ENCODE peak calls at places on chromosomes 11 and 22, in five cellular contexts. P, H, M, V and Z are unnamed samples.

GRCh38 chr22:33557836-33558235 is 362.4 kb downstream of the LARGE1 start:
- DNase-seq in M (no peak), H (no peak), P (no peak), V (no peak), Z (no peak)

GRCh38 chr11:118820412-118821357 is 29.7 kb upstream of the DDX6 start:
- DNase-seq in V (no peak), P (no peak), M (no peak), H (no peak), Z (no peak)

GRCh38 chr11:97722065-97722464 is 1298.7 kb upstream of the CNTN5 start:
- DNase-seq in H (no peak), V (no peak), P (no peak), M (no peak), Z (no peak)

GRCh38 chr11:11793073-11793472 is 48.7 kb upstream of the USP47 start:
- DNase-seq in V (no peak), P (no peak), M (no peak), H (no peak), Z (no peak)

GRCh38 chr11:68690671-68691401 is 6.5 kb downstream of the GAL start:
- DNase-seq in M (no peak), P (no peak), H (no peak), V (no peak), Z (no peak)

GRCh38 chr22:27930246-27931060 is 11.4 kb upstream of the PITPNB start:
- DNase-seq in M (no peak), P (no peak), H (no peak), V (no peak), Z (no peak)

GRCh38 chr11:57641426-57641825 is 8.3 kb downstream of the YPEL4 start:
- DNase-seq in V (no peak), M (no peak), P (peak), H (peak), Z (peak)

GRCh38 chr11:131609921-131610320 is 239.5 kb downstream of the NTM start:
- DNase-seq in V (no peak), H (no peak), M (no peak), P (no peak), Z (no peak)

GRCh38 chr22:35445933-35446332 is 46.0 kb downstream of the MCM5 start:
- DNase-seq in H (no peak), V (no peak), P (no peak), M (no peak), Z (no peak)

GRCh38 chr11:59172345-59173079 is 580 bp downstream of the DTX4 start:
- DNase-seq in V (no peak), P (no peak), M (peak), H (peak), Z (no peak)

GRCh38 chr22:37416806-37417205 is 10.5 kb downstream of the ELFN2 start:
- DNase-seq in V (no peak), P (peak), H (no peak), M (peak), Z (peak)

GRCh38 chr11:93532285-93532789 is 10.9 kb downstream of the SMCO4 start:
- DNase-seq in P (no peak), V (no peak), M (no peak), H (no peak), Z (no peak)

GRCh38 chr11:10117709-10118341 is 176.2 kb downstream of the SBF2 start:
- DNase-seq in P (no peak), H (no peak), M (no peak), V (no peak), Z (no peak)

GRCh38 chr11:73320786-73321325 is 12.8 kb downstream of the ARHGEF17 start:
- DNase-seq in M (no peak), V (no peak), H (no peak), P (no peak), Z (no peak)

GRCh38 chr22:30041475-30041874 is 38.8 kb upstream of the HORMAD2 start:
- DNase-seq in H (no peak), P (no peak), V (no peak), M (no peak), Z (no peak)

GRCh38 chr22:44685384-44686056 is 16.5 kb upstream of the PRR5 start:
- DNase-seq in M (peak), V (peak), P (peak), H (peak), Z (peak)

GRCh38 chr22:26763633-26764295 is 106.4 kb downstream of the MIAT start:
- DNase-seq in P (peak), H (peak), M (no peak), V (no peak), Z (no peak)

GRCh38 chr11:117557321-117557720 is 229.7 kb downstream of the CEP164 start:
- DNase-seq in P (no peak), M (no peak), V (no peak), H (no peak), Z (no peak)

GRCh38 chr11:105609341-105609781 is 512 bp upstream of the GRIA4 start:
- DNase-seq in V (no peak), P (no peak), M (no peak), H (peak), Z (no peak)

GRCh38 chr11:33320814-33321330 is 63.7 kb downstream of the HIPK3 start:
- DNase-seq in V (no peak), M (no peak), P (no peak), H (no peak), Z (no peak)

GRCh38 chr11:112637046-112637445 is 324.2 kb upstream of the NCAM1 start:
- DNase-seq in H (no peak), M (no peak), P (no peak), V (no peak), Z (no peak)

GRCh38 chr11:85947431-85948272 is 92.5 kb downstream of the CCDC83 start:
- DNase-seq in P (no peak), H (no peak), M (peak), V (no peak), Z (no peak)

GRCh38 chr11:118672865-118673264 is 6.6 kb downstream of the TREH start:
- DNase-seq in V (no peak), H (no peak), M (no peak), P (no peak), Z (no peak)

GRCh38 chr22:41524809-41525449 is 19.3 kb downstream of the POLR3H start:
- DNase-seq in V (peak), P (no peak), H (no peak), M (peak), Z (peak)

GRCh38 chr22:50708996-50709395 is 29.0 kb upstream of the ACR start:
- DNase-seq in V (no peak), H (no peak), M (no peak), P (no peak), Z (no peak)

GRCh38 chr22:19349778-19350475 is 58.4 kb upstream of the CLTCL1 start:
- DNase-seq in M (no peak), V (no peak), H (no peak), P (no peak), Z (no peak)

GRCh38 chr11:35598254-35599125 is 19.8 kb upstream of the FJX1 start:
- DNase-seq in H (no peak), V (no peak), M (peak), P (no peak), Z (no peak)

GRCh38 chr11:1878134-1879031 is 13.3 kb downstream of the PRR33 start:
- DNase-seq in H (no peak), M (no peak), P (no peak), V (no peak), Z (no peak)

GRCh38 chr11:27319065-27319464 is 44.0 kb downstream of the CCDC34 start:
- DNase-seq in M (no peak), H (no peak), V (no peak), P (no peak), Z (no peak)

GRCh38 chr11:40445391-40445790 is 1014.1 kb downstream of the LRRC4C start:
- DNase-seq in P (no peak), V (no peak), H (no peak), M (no peak), Z (no peak)

GRCh38 chr11:76307416-76307815 is 73.5 kb downstream of the THAP12 start:
- DNase-seq in P (no peak), M (no peak), H (no peak), V (no peak), Z (no peak)

GRCh38 chr11:117328414-117329010 is 858 bp downstream of the CEP164 start:
- DNase-seq in H (peak), M (no peak), V (no peak), P (no peak), Z (no peak)

GRCh38 chr22:38271101-38271500 is 1.7 kb downstream of the TMEM184B start:
- DNase-seq in V (no peak), H (no peak), P (no peak), M (no peak), Z (no peak)

GRCh38 chr22:25970348-25970995 is 198.8 kb upstream of the SEZ6L start:
- DNase-seq in P (peak), H (no peak), V (no peak), M (no peak), Z (no peak)

GRCh38 chr22:38755911-38756532 is at the start of gene SUN2:
- DNase-seq in H (peak), M (peak), P (peak), V (peak), Z (peak)

GRCh38 chr11:119704849-119705248 is 24.2 kb downstream of the NECTIN1 start:
- DNase-seq in P (no peak), H (no peak), M (no peak), V (no peak), Z (no peak)

GRCh38 chr11:2074266-2074825 is 64.8 kb downstream of the IGF2 start:
- DNase-seq in V (no peak), M (no peak), P (no peak), H (no peak), Z (no peak)

GRCh38 chr11:30635401-30635989 is 49.3 kb upstream of the MPPED2 start:
- DNase-seq in M (no peak), H (no peak), V (no peak), P (peak), Z (no peak)